ENCODE peak calls at places on chromosome 21, in seven cellular contexts. Y is RPMI8226, I is ELF-1, Z is substantia nigra, Q is kidney glomerular epithelial cell, X is CD14-positive monocyte, V is pancreas. D is an unnamed sample.

GRCh38 chr21:45286671-45287437 is 841 bp downstream of the POFUT2 start:
- DNase-seq in Z (no peak), X (no peak), I (peak; percentile 81), V (no peak), Y (no peak), Q (no peak), D (no peak)

GRCh38 chr21:25313891-25314646 is 293.2 kb downstream of the MRPL39 start:
- DNase-seq in Y (no peak), Q (no peak), I (no peak), X (no peak), V (no peak), Z (no peak), D (no peak)

GRCh38 chr21:42231761-42232160 is 12.8 kb downstream of the ABCG1 start:
- DNase-seq in I (no peak), V (no peak), Q (no peak), Y (no peak), X (peak; percentile 41), Z (no peak), D (no peak)

GRCh38 chr21:39900491-39900890 is 33.3 kb downstream of the PCP4 start:
- DNase-seq in I (peak; percentile 19), Y (no peak), V (no peak), Q (no peak), Z (no peak), X (no peak), D (no peak)

GRCh38 chr21:42190492-42190875 is 28.5 kb upstream of the ABCG1 start:
- DNase-seq in X (no peak), I (no peak), Y (no peak), Z (no peak), Q (no peak), V (no peak), D (peak; percentile 34)

GRCh38 chr21:45253633-45254556 is 33.8 kb downstream of the POFUT2 start:
- DNase-seq in Q (no peak), Z (no peak), Y (no peak), I (no peak), X (no peak), V (no peak), D (no peak)

GRCh38 chr21:26754853-26755252 is 90.4 kb downstream of the ADAMTS1 start:
- DNase-seq in V (no peak), Z (no peak), X (no peak), I (no peak), Y (no peak), Q (no peak), D (no peak)

GRCh38 chr21:37357691-37358090 is 8.9 kb upstream of the DYRK1A start:
- DNase-seq in Y (no peak), V (no peak), X (no peak), Z (no peak), Q (peak; percentile 18), I (no peak), D (no peak)

GRCh38 chr21:33101300-33102005 is 31.5 kb downstream of the OLIG1 start:
- DNase-seq in X (peak; percentile 89), I (peak; percentile 17), Z (no peak), Y (no peak), Q (no peak), V (no peak), D (no peak)

GRCh38 chr21:17371470-17371869 is 141.4 kb upstream of the CXADR start:
- DNase-seq in X (no peak), Z (no peak), Y (no peak), Q (peak; percentile 88), I (no peak), V (no peak), D (no peak)

GRCh38 chr21:31857096-31857495 is 15.7 kb upstream of the HUNK start:
- DNase-seq in I (no peak), Q (no peak), X (no peak), Y (no peak), V (no peak), Z (no peak), D (no peak)

GRCh38 chr21:38804030-38804616 is 1.6 kb upstream of the ETS2 start:
- DNase-seq in Z (no peak), Q (no peak), X (no peak), Y (no peak), V (no peak), I (no peak), D (no peak)

GRCh38 chr21:42373181-42373907 is 7.0 kb upstream of the TFF1 start:
- DNase-seq in Q (no peak), Y (no peak), X (no peak), I (no peak), Z (no peak), V (no peak), D (no peak)

GRCh38 chr21:35988396-35989140 is 71.8 kb downstream of the SETD4 start:
- DNase-seq in Z (no peak), Y (no peak), X (no peak), I (no peak), Q (no peak), V (no peak), D (no peak)

GRCh38 chr21:41958886-41959563 is 5.2 kb upstream of the C2CD2 start:
- DNase-seq in Z (no peak), V (no peak), Y (no peak), Q (no peak), X (no peak), I (no peak), D (no peak)

GRCh38 chr21:45027241-45028196 is 46.9 kb upstream of the ADARB1 start:
- DNase-seq in Q (no peak), V (no peak), Y (no peak), I (no peak), Z (no peak), X (no peak), D (no peak)

GRCh38 chr21:33029512-33029921 is 3.8 kb downstream of the OLIG2 start:
- DNase-seq in V (no peak), Q (no peak), I (peak; percentile 26), X (no peak), Y (no peak), Z (no peak), D (no peak)

GRCh38 chr21:46153259-46154154 is 1.9 kb downstream of the FTCD start:
- DNase-seq in Y (peak; percentile 48), I (peak; percentile 82), Q (no peak), X (peak; percentile 46), V (peak; percentile 43), Z (no peak), D (peak; percentile 82)

GRCh38 chr21:41581592-41582228 is 73.8 kb upstream of the TMPRSS2 start:
- DNase-seq in V (peak; percentile 10), Q (no peak), Y (no peak), I (no peak), Z (no peak), X (no peak), D (no peak)

GRCh38 chr21:27480841-27481261 is 514.0 kb upstream of the ADAMTS5 start:
- DNase-seq in Y (peak; percentile 15), X (no peak), I (no peak), V (no peak), Q (no peak), Z (no peak), D (no peak)

GRCh38 chr21:20882462-20883415 is 115.5 kb upstream of the NCAM2 start:
- DNase-seq in X (no peak), I (peak; percentile 43), Y (peak; percentile 44), Q (peak; percentile 13), Z (no peak), V (peak; percentile 15), D (no peak)

GRCh38 chr21:42466700-42467612 is 29.1 kb downstream of the RSPH1 start:
- DNase-seq in Q (no peak), X (no peak), V (no peak), Y (peak; percentile 80), I (peak; percentile 75), Z (no peak), D (no peak)

GRCh38 chr21:43892984-43893535 is 28.0 kb downstream of the AGPAT3 start:
- DNase-seq in Q (no peak), I (no peak), V (no peak), Z (no peak), X (no peak), Y (no peak), D (no peak)

GRCh38 chr21:45323487-45324380 is 36.0 kb upstream of the POFUT2 start:
- DNase-seq in Q (no peak), Y (no peak), I (peak; percentile 46), Z (no peak), X (no peak), V (peak; percentile 18), D (no peak)

GRCh38 chr21:44932366-44933181 is 7.3 kb upstream of the SLX9 start:
- DNase-seq in Z (no peak), X (no peak), I (no peak), Q (no peak), Y (peak; percentile 73), V (no peak), D (peak; percentile 73)

GRCh38 chr21:27277122-27277521 is 310.2 kb upstream of the ADAMTS5 start:
- DNase-seq in Q (peak; percentile 6), V (no peak), Y (no peak), X (no peak), I (no peak), Z (no peak), D (no peak)

GRCh38 chr21:38159355-38159754 is 97.4 kb upstream of the KCNJ15 start:
- DNase-seq in Q (peak; percentile 74), I (peak; percentile 76), V (peak; percentile 66), Y (peak; percentile 67), X (no peak), Z (no peak), D (peak; percentile 24)

D was measured in frontal cortex.